ENCODE peak calls at places on chromosomes 3 and 15, in ten cellular contexts. E is tibial artery, X is BE2C, N is GM13977, R is left ventricle myocardium inferior, C is glutamatergic neuron, I is MCF 10A, J is brain microvascular endothelial cell, P is nephron progenitor cell, Q is astrocyte. G is an unnamed sample.

GRCh38 chr15:101470548-101471239 is 18.8 kb downstream of the PCSK6 start:
- DNase-seq in I (no peak), E (no peak), C (no peak), P (no peak), J (no peak), N (no peak), Q (no peak), X (no peak), R (no peak), G (no peak)

GRCh38 chr15:83365370-83365938 is 81.0 kb upstream of the BNC1 start:
- DNase-seq in Q (peak), E (peak), I (peak), R (peak), N (no peak), P (peak), X (peak), J (peak), C (peak), G (peak)

GRCh38 chr3:139339219-139339906 is 4.5 kb upstream of the MRPS22 start:
- DNase-seq in X (no peak), J (peak), R (no peak), E (no peak), P (no peak), I (no peak), C (no peak), Q (peak), N (no peak), G (no peak)

GRCh38 chr3:143199998-143200909 is 80.7 kb downstream of the CHST2 start:
- DNase-seq in R (no peak), P (no peak), I (no peak), J (no peak), C (no peak), X (no peak), Q (peak), N (no peak), E (no peak), G (no peak)

GRCh38 chr15:90647326-90647725 is 69.8 kb upstream of the BLM start:
- DNase-seq in N (no peak), C (no peak), X (no peak), P (no peak), I (no peak), E (no peak), Q (no peak), J (no peak), R (no peak), G (no peak)

GRCh38 chr3:117893638-117894037 is 1141.0 kb downstream of the IGSF11 start:
- DNase-seq in X (no peak), P (no peak), I (no peak), E (no peak), C (no peak), Q (peak), R (no peak), N (no peak), J (no peak), G (no peak)

GRCh38 chr3:13219077-13219901 is 146.1 kb upstream of the IQSEC1 start:
- DNase-seq in I (no peak), Q (no peak), N (no peak), J (no peak), C (no peak), E (no peak), X (no peak), R (no peak), P (no peak), G (no peak)

GRCh38 chr15:50262533-50262932 is 3.0 kb downstream of the HDC start:
- DNase-seq in I (no peak), E (no peak), P (no peak), C (no peak), Q (no peak), N (no peak), X (no peak), R (no peak), J (no peak), G (no peak)

GRCh38 chr15:25933456-25934158 is 70.5 kb upstream of the ATP10A start:
- DNase-seq in E (peak), P (peak), C (peak), R (peak), N (no peak), X (peak), J (peak), I (peak), Q (peak), G (peak)

GRCh38 chr3:172617013-172617706 is 93.7 kb downstream of the NCEH1 start:
- DNase-seq in N (no peak), J (no peak), Q (no peak), I (no peak), X (no peak), R (no peak), P (no peak), C (no peak), E (no peak), G (no peak)

GRCh38 chr15:66835558-66835878 is 133.5 kb downstream of the SMAD6 start:
- DNase-seq in I (no peak), Q (peak), P (no peak), X (no peak), E (no peak), C (no peak), J (no peak), N (no peak), R (no peak), G (no peak)

GRCh38 chr3:60440869-60441268 is 810.4 kb downstream of the FHIT start:
- DNase-seq in I (no peak), J (no peak), Q (no peak), R (no peak), P (no peak), N (no peak), E (no peak), X (no peak), C (no peak), G (no peak)

GRCh38 chr3:181687190-181687589 is 24.5 kb upstream of the SOX2 start:
- DNase-seq in J (no peak), Q (no peak), R (no peak), C (no peak), X (no peak), I (no peak), P (no peak), N (no peak), E (no peak), G (no peak)

GRCh38 chr3:99503350-99503749 is 135.0 kb upstream of the COL8A1 start:
- DNase-seq in I (peak), N (no peak), E (no peak), X (no peak), Q (no peak), C (no peak), P (no peak), R (no peak), J (no peak), G (no peak)

GRCh38 chr3:101903426-101903825 is 54.1 kb downstream of the NFKBIZ start:
- DNase-seq in I (no peak), C (no peak), X (no peak), R (no peak), E (no peak), J (no peak), N (no peak), Q (peak), P (no peak), G (no peak)

GRCh38 chr3:15051531-15051930 is 13.6 kb downstream of the MRPS25 start:
- DNase-seq in X (peak), R (no peak), P (peak), Q (no peak), I (peak), E (no peak), J (peak), N (peak), C (peak), G (peak)

GRCh38 chr3:193347507-193348501 is 30.7 kb downstream of the ATP13A5 start:
- DNase-seq in P (no peak), X (no peak), R (no peak), Q (no peak), I (no peak), C (no peak), E (no peak), J (no peak), N (no peak), G (no peak)

GRCh38 chr3:111159391-111159790 is 87.8 kb downstream of the NECTIN3 start:
- DNase-seq in J (no peak), E (no peak), N (no peak), P (no peak), X (no peak), I (peak), Q (peak), C (no peak), R (no peak), G (no peak)

GRCh38 chr3:174820885-174821284 is 38.2 kb upstream of the NAALADL2 start:
- DNase-seq in P (no peak), R (no peak), C (no peak), Q (no peak), E (no peak), N (no peak), X (no peak), I (no peak), J (no peak), G (no peak)

GRCh38 chr3:143201066-143201465 is 81.5 kb downstream of the CHST2 start:
- DNase-seq in C (no peak), X (no peak), J (no peak), R (no peak), P (no peak), E (no peak), Q (no peak), N (no peak), I (no peak), G (no peak)

GRCh38 chr3:107870096-107870495 is 220.7 kb downstream of the CD47 start:
- DNase-seq in X (no peak), N (no peak), C (no peak), E (no peak), P (no peak), Q (no peak), R (no peak), J (no peak), I (no peak), G (no peak)

GRCh38 chr3:149373235-149374125 is 4.0 kb downstream of the TM4SF1 start:
- DNase-seq in J (no peak), I (peak), Q (peak), C (no peak), R (no peak), P (no peak), N (no peak), X (no peak), E (no peak), G (no peak)

GRCh38 chr3:108662141-108662738 is 72.7 kb downstream of the DZIP3 start:
- DNase-seq in X (peak), P (peak), E (no peak), R (no peak), Q (peak), I (peak), N (peak), J (peak), C (no peak), G (no peak)

GRCh38 chr3:69543080-69543429 is 157.2 kb upstream of the FRMD4B start:
- DNase-seq in X (no peak), R (no peak), Q (no peak), J (no peak), E (no peak), P (no peak), N (no peak), C (no peak), I (no peak), G (no peak)

GRCh38 chr3:40505599-40506462 is at the start of gene ZNF620:
- DNase-seq in R (peak), N (peak), J (peak), Q (peak), X (peak), E (peak), C (peak), I (peak), P (peak), G (peak)

GRCh38 chr3:54914180-54914579 is 13.7 kb downstream of the LRTM1 start:
- DNase-seq in Q (no peak), P (no peak), R (no peak), X (no peak), I (no peak), N (no peak), E (no peak), C (no peak), J (no peak), G (no peak)
- TF ChIP-seq CTCF in Q (no peak), P (no peak), R (no peak), X (no peak), I (no peak), N (no peak), E (no peak), C (no peak), J (no peak), G (no peak)

GRCh38 chr15:40807028-40807887 is at the start of the genes DNAJC17 and ZFYVE19:
- DNase-seq in N (peak), R (peak), I (peak), X (peak), E (peak), C (peak), P (peak), Q (peak), J (peak), G (peak)
- TF ChIP-seq CTCF in N (no peak), R (peak), I (peak), X (no peak), E (no peak), C (no peak), P (no peak), Q (no peak), J (peak), G (no peak)

GRCh38 chr3:1251282-1252060 is 158.6 kb downstream of the CNTN6 start:
- DNase-seq in C (no peak), R (no peak), E (no peak), J (peak), X (no peak), Q (peak), P (no peak), N (no peak), I (peak), G (no peak)
- TF ChIP-seq CTCF in C (peak), R (no peak), E (no peak), J (peak), X (peak), Q (no peak), P (no peak), N (no peak), I (peak), G (no peak)

GRCh38 chr15:62050118-62050517 is 10.1 kb downstream of the VPS13C start:
- DNase-seq in C (no peak), R (no peak), P (no peak), I (no peak), E (no peak), J (no peak), X (no peak), N (no peak), Q (no peak), G (no peak)
- TF ChIP-seq CTCF in C (no peak), R (no peak), P (no peak), I (no peak), E (no peak), J (no peak), X (no peak), N (no peak), Q (no peak), G (no peak)

DNA sequence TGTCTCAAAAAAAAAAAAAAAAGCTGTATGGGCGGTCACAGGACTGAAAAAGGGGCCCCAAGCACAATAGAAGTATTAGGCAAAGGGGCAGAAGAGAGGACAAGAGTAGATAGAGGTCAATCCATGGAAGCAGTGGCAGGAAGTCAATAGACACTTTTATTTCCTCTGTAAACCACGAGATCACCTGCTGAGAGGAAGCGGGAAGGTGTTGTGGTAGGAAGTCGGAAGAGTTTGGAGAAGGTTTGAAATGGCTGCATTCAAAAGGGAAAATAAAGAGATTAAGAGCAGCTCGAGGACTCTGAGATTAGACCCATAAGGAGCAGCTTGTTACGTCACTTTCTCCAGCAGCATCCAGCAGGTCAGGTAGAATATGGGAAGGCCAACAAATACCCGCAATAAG is 14.2 kb upstream of the ZNF148 start:
- DNase-seq in I (no peak), N (no peak), E (no peak), P (no peak), Q (no peak), X (no peak), R (no peak), J (no peak), C (no peak), G (no peak)
- TF ChIP-seq CTCF in I (no peak), N (no peak), E (no peak), P (no peak), Q (no peak), X (no peak), R (no peak), J (no peak), C (no peak), G (no peak)

GRCh38 chr3:58799271-58799670 is 132.7 kb upstream of the FAM3D start:
- DNase-seq in I (no peak), C (no peak), P (no peak), X (no peak), R (no peak), N (no peak), E (no peak), Q (no peak), J (no peak), G (no peak)
- TF ChIP-seq CTCF in I (no peak), C (no peak), P (no peak), X (no peak), R (no peak), N (no peak), E (no peak), Q (no peak), J (no peak), G (no peak)

DNA sequence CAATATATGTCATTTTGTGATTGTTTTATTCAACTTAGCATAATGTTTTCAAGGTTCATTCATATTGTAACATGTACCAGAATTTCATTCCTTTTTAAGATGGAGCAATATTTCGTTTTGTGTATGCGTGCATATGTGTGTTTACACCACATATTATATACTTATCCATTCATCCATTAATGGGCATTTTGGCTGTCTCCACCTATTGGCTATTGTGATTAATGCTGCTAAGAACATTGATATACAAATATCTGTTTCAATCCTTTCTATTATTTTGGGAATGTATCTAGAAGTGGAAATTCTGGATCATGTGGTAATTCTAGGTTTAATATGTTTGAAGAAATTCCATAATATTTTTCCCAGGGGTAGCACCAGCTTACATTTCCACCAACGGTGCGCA is 403.9 kb upstream of the LMCD1 start:
- DNase-seq in X (no peak), R (no peak), Q (no peak), I (no peak), E (no peak), N (no peak), P (no peak), J (no peak), C (no peak), G (no peak)
- TF ChIP-seq CTCF in X (no peak), R (no peak), Q (no peak), I (peak), E (no peak), N (no peak), P (no peak), J (no peak), C (peak), G (no peak)

GRCh38 chr3:47159153-47159552 is 4.8 kb downstream of the SETD2 start:
- DNase-seq in N (no peak), J (no peak), R (no peak), C (no peak), E (no peak), X (no peak), I (no peak), P (no peak), Q (no peak), G (no peak)
- TF ChIP-seq CTCF in N (no peak), J (no peak), R (no peak), C (no peak), E (no peak), X (no peak), I (no peak), P (no peak), Q (no peak), G (no peak)

GRCh38 chr3:152835311-152836102 is 576 bp downstream of the P2RY1 start:
- DNase-seq in J (peak), I (peak), N (peak), R (peak), C (peak), Q (peak), P (peak), X (peak), E (peak), G (peak)
- TF ChIP-seq CTCF in J (peak), I (peak), N (peak), R (peak), C (no peak), Q (no peak), P (peak), X (peak), E (no peak), G (peak)

G was measured in upper lobe of right lung.